ENCODE peak calls at places on chromosomes 4 and X, in five cellular contexts. O is trophoblast cell, W is neuronal stem cell, X is H9, P is H1. V is an unnamed sample.

GRCh38 chr4:3513807-3514206 is 18.4 kb downstream of the LRPAP1 start:
- DNase-seq in W (no peak), O (no peak), X (no peak), P (no peak), V (no peak)

GRCh38 chrX:117713411-117713810 is 403.2 kb downstream of the KLHL13 start:
- DNase-seq in X (no peak), P (no peak), O (no peak), W (no peak), V (no peak)

GRCh38 chr4:13509442-13509841 is 25.3 kb upstream of the RAB28 start:
- DNase-seq in P (no peak), X (peak; percentile 39), O (no peak), W (no peak), V (no peak)

GRCh38 chr4:103150677-103151076 is 47.5 kb downstream of the CENPE start:
- DNase-seq in O (peak; percentile 72), X (no peak), W (no peak), P (no peak), V (peak; percentile 44)

GRCh38 chr4:47031011-47031678 is at the start of gene GABRB1:
- DNase-seq in W (peak; percentile 66), O (peak; percentile 59), X (peak; percentile 74), P (peak; percentile 23), V (peak; percentile 70)

GRCh38 chr4:90328558-90328957 is 201.4 kb downstream of the CCSER1 start:
- DNase-seq in W (peak; percentile 8), X (no peak), P (no peak), O (no peak), V (peak; percentile 26)

GRCh38 chr4:112214397-112215264 is 17.0 kb upstream of the AP1AR start:
- DNase-seq in P (no peak), W (no peak), O (peak; percentile 68), X (no peak), V (peak; percentile 41)

GRCh38 chr4:85565761-85566480 is 91.0 kb downstream of the ARHGAP24 start:
- DNase-seq in X (no peak), W (no peak), O (peak; percentile 67), P (no peak), V (peak; percentile 43)

GRCh38 chr4:181308476-181309170 is 934.6 kb upstream of the TENM3 start:
- DNase-seq in P (no peak), W (no peak), X (no peak), O (no peak), V (no peak)

GRCh38 chr4:162461952-162462351 is 298.2 kb upstream of the FSTL5 start:
- DNase-seq in X (no peak), P (no peak), O (peak; percentile 11), W (no peak), V (peak; percentile 11)

GRCh38 chr4:2591189-2591588 is 54.7 kb downstream of the FAM193A start:
- DNase-seq in W (no peak), X (peak; percentile 67), O (no peak), P (peak; percentile 33), V (peak; percentile 84)

GRCh38 chrX:135974279-135974856 is 580 bp upstream of the MMGT1 start:
- DNase-seq in P (no peak), X (peak; percentile 69), W (peak; percentile 54), O (peak; percentile 23), V (peak; percentile 60)

GRCh38 chrX:1212532-1212931 is at the start of gene CRLF2:
- DNase-seq in P (no peak), W (no peak), O (peak; percentile 18), X (no peak), V (peak; percentile 71)

GRCh38 chr4:92232566-92232965 is 71.2 kb upstream of the GRID2 start:
- DNase-seq in W (no peak), O (no peak), X (no peak), P (no peak), V (no peak)

GRCh38 chr4:7902101-7902553 is 37.5 kb downstream of the AFAP1 start:
- DNase-seq in X (no peak), O (no peak), W (no peak), P (no peak), V (no peak)
- H2BK12ac ChIP-seq in X (no peak overlapping the region), O (no peak overlapping the region), W (no peak overlapping the region), P (no peak overlapping the region), V (no peak overlapping the region)

GRCh38 chr4:48454591-48454990 is 28.6 kb upstream of the SLC10A4 start:
- DNase-seq in O (no peak), P (no peak), W (no peak), X (no peak), V (no peak)
- H2BK12ac ChIP-seq in O (no peak overlapping the region), P (no peak overlapping the region), W (no peak overlapping the region), X (no peak overlapping the region), V (no peak overlapping the region)

GRCh38 chr4:8781641-8782040 is 90.0 kb downstream of the HMX1 start:
- DNase-seq in O (no peak), P (no peak), W (no peak), X (no peak), V (no peak)

GRCh38 chr4:8780596-8781368 is 90.9 kb downstream of the HMX1 start:
- DNase-seq in X (no peak), P (no peak), O (no peak), W (no peak), V (no peak)

GRCh38 chr4:8780086-8780485 is 91.6 kb downstream of the HMX1 start:
- DNase-seq in O (no peak), X (no peak), W (no peak), P (no peak), V (no peak)

GRCh38 chr4:8783736-8784135 is 87.9 kb downstream of the HMX1 start:
- DNase-seq in O (no peak), X (no peak), P (no peak), W (no peak), V (no peak)

GRCh38 chr4:8782135-8782534 is 89.5 kb downstream of the HMX1 start:
- DNase-seq in X (no peak), P (no peak), O (no peak), W (no peak), V (no peak)
- H2BK12ac ChIP-seq in X (no peak overlapping the region), P (no peak overlapping the region), O (no peak overlapping the region), W (no peak overlapping the region), V (no peak overlapping the region)

DNA sequence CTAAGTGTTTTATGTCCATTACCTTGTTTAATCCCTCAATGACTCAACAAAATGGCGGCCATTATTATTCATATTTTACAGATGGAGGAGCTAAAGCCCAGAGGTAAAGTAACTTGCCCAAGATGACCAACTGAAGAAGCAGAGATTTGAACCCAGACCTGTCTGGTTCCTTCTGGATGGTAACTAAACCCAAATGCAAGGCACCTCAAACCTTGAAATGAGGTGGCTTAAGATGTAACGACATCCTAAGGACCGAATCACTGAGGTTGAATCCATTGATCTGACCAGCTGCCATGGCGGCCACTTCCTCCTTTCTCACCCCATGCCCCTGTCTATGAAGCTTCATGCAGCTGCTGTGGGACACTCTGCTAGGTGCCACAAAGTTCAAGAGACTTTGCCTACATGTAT is 932 bp downstream of the TLR10 start:
- DNase-seq in O (no peak), X (no peak), P (no peak), W (no peak), V (no peak)
- H2BK12ac ChIP-seq in O (no peak overlapping the region), X (no peak overlapping the region), P (no peak overlapping the region), W (no peak overlapping the region), V (no peak overlapping the region)

DNA sequence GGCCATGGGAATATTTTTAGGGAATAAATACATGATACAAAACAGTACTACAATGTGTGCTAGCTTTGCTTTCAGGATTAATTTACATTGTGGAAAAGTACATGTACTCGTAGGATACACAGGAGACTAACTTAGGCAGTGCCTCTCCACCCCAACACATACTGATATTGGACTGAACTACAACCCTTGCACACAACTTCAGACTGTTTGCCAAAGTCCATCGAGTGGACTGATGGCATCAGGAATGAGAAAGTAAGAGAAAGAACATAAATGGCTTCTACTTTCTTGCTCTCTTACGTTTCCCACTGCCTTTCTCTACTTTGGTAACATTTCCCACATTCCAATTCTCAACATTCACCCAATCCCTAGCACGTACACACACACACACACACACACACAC is 130.1 kb downstream of the RNF150 start:
- DNase-seq in P (no peak), W (no peak), O (no peak), X (no peak), V (no peak)
- H2BK12ac ChIP-seq in P (no peak overlapping the region), W (no peak overlapping the region), O (no peak overlapping the region), X (no peak overlapping the region), V (no peak overlapping the region)

DNA sequence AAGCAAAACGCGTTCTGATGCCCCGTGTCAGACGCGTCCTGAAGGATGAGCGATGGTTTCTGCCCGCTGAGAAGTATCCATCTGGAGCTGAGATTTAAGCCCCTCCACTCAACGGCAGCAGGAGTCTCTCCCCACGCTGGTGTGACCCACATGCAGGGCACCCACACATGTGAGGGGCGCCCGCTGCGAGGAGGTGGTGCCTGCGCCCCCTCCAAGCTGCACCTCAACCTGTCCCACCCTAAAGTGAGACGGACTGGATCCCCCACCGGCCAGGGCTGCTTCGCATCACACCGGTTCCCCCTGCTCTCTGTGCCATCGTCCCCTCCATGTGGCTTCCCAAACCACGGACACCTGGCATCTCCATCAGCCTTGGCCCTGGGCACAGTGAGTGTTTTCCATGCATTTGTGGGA is 4.5 kb upstream of the PDE6B start:
- DNase-seq in X (no peak), O (no peak), W (no peak), P (no peak), V (no peak)
- H2BK12ac ChIP-seq in X (no peak overlapping the region), O (no peak overlapping the region), W (no peak overlapping the region), P (no peak overlapping the region), V (no peak overlapping the region)

GRCh38 chr4:169215656-169216055 is 55.1 kb downstream of the SH3RF1 start:
- DNase-seq in P (no peak), O (no peak), X (no peak), W (no peak), V (no peak)
- H2BK12ac ChIP-seq in P (no peak overlapping the region), O (no peak overlapping the region), X (no peak overlapping the region), W (no peak overlapping the region), V (no peak overlapping the region)